ENCODE peak calls at places on chromosomes 12 and 14, in five cellular contexts. One of them, this sample, is unnamed.

GRCh38 chr12:2769866-2770533 is 24.8 kb upstream of the FKBP4 start:
- DNase-seq in activated naive CD4-positive, alpha-beta T cell: no peak
- DNase-seq in cardiac muscle cell: no peak
- DNase-seq in posterior cingulate gyrus: no peak
- DNase-seq in D721Med: no peak
- DNase-seq in this sample: no peak

GRCh38 chr14:101560534-101561113 is 671 bp upstream of the DIO3 start:
- DNase-seq in activated naive CD4-positive, alpha-beta T cell: no peak
- DNase-seq in cardiac muscle cell: no peak
- DNase-seq in posterior cingulate gyrus: no peak
- DNase-seq in D721Med: no peak
- DNase-seq in this sample: no peak

GRCh38 chr12:94614288-94614721 is 36.1 kb downstream of the TMCC3 start:
- DNase-seq in activated naive CD4-positive, alpha-beta T cell: no peak
- DNase-seq in cardiac muscle cell: peak; percentile 32
- DNase-seq in posterior cingulate gyrus: no peak
- DNase-seq in D721Med: no peak
- DNase-seq in this sample: no peak

GRCh38 chr12:50574621-50575348 is 70.0 kb downstream of the DIP2B start:
- DNase-seq in activated naive CD4-positive, alpha-beta T cell: no peak
- DNase-seq in cardiac muscle cell: no peak
- DNase-seq in posterior cingulate gyrus: no peak
- DNase-seq in D721Med: no peak
- DNase-seq in this sample: no peak

GRCh38 chr14:54503476-54503875 is 6.2 kb upstream of the CGRRF1 start:
- DNase-seq in activated naive CD4-positive, alpha-beta T cell: no peak
- DNase-seq in cardiac muscle cell: peak; percentile 18
- DNase-seq in posterior cingulate gyrus: no peak
- DNase-seq in D721Med: no peak
- DNase-seq in this sample: no peak

GRCh38 chr12:94980577-94980976 is 22.9 kb downstream of the NDUFA12 start:
- DNase-seq in activated naive CD4-positive, alpha-beta T cell: no peak
- DNase-seq in cardiac muscle cell: no peak
- DNase-seq in posterior cingulate gyrus: no peak
- DNase-seq in D721Med: no peak
- DNase-seq in this sample: no peak

GRCh38 chr14:21408152-21408551 is 24.3 kb upstream of the SUPT16H start:
- DNase-seq in activated naive CD4-positive, alpha-beta T cell: no peak
- DNase-seq in cardiac muscle cell: no peak
- DNase-seq in posterior cingulate gyrus: no peak
- DNase-seq in D721Med: no peak
- DNase-seq in this sample: no peak

GRCh38 chr12:20220339-20220738 is 148.0 kb upstream of the PDE3A start:
- DNase-seq in activated naive CD4-positive, alpha-beta T cell: no peak
- DNase-seq in cardiac muscle cell: no peak
- DNase-seq in posterior cingulate gyrus: no peak
- DNase-seq in D721Med: no peak
- DNase-seq in this sample: no peak

GRCh38 chr12:91890742-91891141 is 254.9 kb downstream of the BTG1 start:
- DNase-seq in activated naive CD4-positive, alpha-beta T cell: no peak
- DNase-seq in cardiac muscle cell: no peak
- DNase-seq in posterior cingulate gyrus: no peak
- DNase-seq in D721Med: no peak
- DNase-seq in this sample: no peak

GRCh38 chr14:28119849-28120248 is 646.7 kb upstream of the FOXG1 start:
- DNase-seq in activated naive CD4-positive, alpha-beta T cell: no peak
- DNase-seq in cardiac muscle cell: no peak
- DNase-seq in posterior cingulate gyrus: no peak
- DNase-seq in D721Med: no peak
- DNase-seq in this sample: no peak

GRCh38 chr12:64171715-64172114 is 50.4 kb downstream of the KICS2 start:
- DNase-seq in activated naive CD4-positive, alpha-beta T cell: no peak
- DNase-seq in cardiac muscle cell: no peak
- DNase-seq in posterior cingulate gyrus: no peak
- DNase-seq in D721Med: no peak
- DNase-seq in this sample: no peak

GRCh38 chr12:120651821-120652220 is 11.4 kb downstream of the CABP1 start:
- DNase-seq in activated naive CD4-positive, alpha-beta T cell: no peak
- DNase-seq in cardiac muscle cell: no peak
- DNase-seq in posterior cingulate gyrus: no peak
- DNase-seq in D721Med: no peak
- DNase-seq in this sample: no peak

GRCh38 chr12:102031852-102032251 is 29.9 kb downstream of the WASHC3 start:
- DNase-seq in activated naive CD4-positive, alpha-beta T cell: no peak
- DNase-seq in cardiac muscle cell: no peak
- DNase-seq in posterior cingulate gyrus: no peak
- DNase-seq in D721Med: no peak
- DNase-seq in this sample: no peak

This sample was measured in SK-N-MC.